ENCODE peak calls at places on chromosomes 6 and 20, in six cellular contexts. L is central memory CD4-positive, alpha-beta T cell; B is RWPE1; S is lung; F is T-helper 2 cell; C is activated T-cell treated with anti-CD3 and anti-CD28 coated beads, Interleukin-2, amount 50 U/mL, for 72 hours. O is an unnamed sample.

GRCh38 chr6:71289802-71290175 is 1.2 kb downstream of the OGFRL1 start:
- DNase-seq in B (no peak), L (no peak), F (no peak), C (no peak), S (no peak), O (no peak)

GRCh38 chr6:106360989-106361430 is 493 bp downstream of the CRYBG1 start:
- DNase-seq in C (peak), B (peak), L (peak), S (peak), F (peak), O (no peak)

GRCh38 chr20:51802170-51802745 is at the start of gene SALL4:
- DNase-seq in S (no peak), F (no peak), B (no peak), L (no peak), C (no peak), O (peak)

GRCh38 chr6:50905297-50905696 is 86.6 kb downstream of the TFAP2B start:
- DNase-seq in F (no peak), C (no peak), L (no peak), B (peak), S (no peak), O (no peak)

GRCh38 chr6:32298632-32299336 is 72.9 kb downstream of the TSBP1 start:
- DNase-seq in S (no peak), B (no peak), C (no peak), F (no peak), L (no peak), O (no peak)

GRCh38 chr20:46512943-46513844 is at the start of gene ZNF334:
- DNase-seq in F (peak), C (peak), S (peak), L (no peak), B (peak), O (peak)

GRCh38 chr6:3654898-3655297 is 96.6 kb downstream of the PXDC1 start:
- DNase-seq in B (no peak), S (no peak), F (no peak), L (no peak), C (no peak), O (peak)

GRCh38 chr6:129331450-129332138 is 378.4 kb downstream of the ARHGAP18 start:
- DNase-seq in L (no peak), S (no peak), C (no peak), B (no peak), F (no peak), O (no peak)

GRCh38 chr6:33343953-33344611 is 26.5 kb upstream of the ZBTB22 start:
- DNase-seq in F (peak), L (peak), B (no peak), C (peak), S (no peak), O (no peak)

GRCh38 chr20:35953411-35954199 is 697 bp downstream of the SCAND1 start:
- DNase-seq in B (peak), S (peak), F (peak), L (peak), C (peak), O (peak)

GRCh38 chr6:84309336-84309735 is 81.9 kb upstream of the CEP162 start:
- DNase-seq in F (no peak), L (no peak), C (no peak), B (no peak), S (no peak), O (no peak)

GRCh38 chr6:136149311-136149710 is 100.8 kb downstream of the MTFR2 start:
- DNase-seq in B (no peak), L (no peak), S (no peak), F (no peak), C (no peak), O (no peak)

GRCh38 chr6:17281497-17282481 is 628 bp downstream of the RBM24 start:
- DNase-seq in L (no peak), C (peak), B (no peak), F (peak), S (no peak), O (peak)

GRCh38 chr20:62208805-62209755 is 11.0 kb downstream of the HRH3 start:
- DNase-seq in S (no peak), C (no peak), F (no peak), L (no peak), B (peak), O (peak)

GRCh38 chr20:17969884-17970409 is 1.1 kb downstream of the MGME1 start:
- DNase-seq in L (peak), C (peak), B (peak), S (peak), F (peak), O (no peak)

GRCh38 chr6:98894810-98895209 is 52.9 kb downstream of the FBXL4 start:
- DNase-seq in S (no peak), C (no peak), L (no peak), F (no peak), B (no peak), O (no peak)

GRCh38 chr6:125491860-125492617 is 190.3 kb upstream of the HDDC2 start:
- DNase-seq in L (no peak), F (no peak), S (no peak), C (no peak), B (no peak), O (no peak)

GRCh38 chr20:50313223-50313820 is 122.7 kb downstream of the CEBPB start:
- DNase-seq in S (no peak), L (no peak), C (no peak), F (no peak), B (peak), O (no peak)

GRCh38 chr6:6890400-6890858 is 217.3 kb upstream of the RREB1 start:
- DNase-seq in S (no peak), B (no peak), L (no peak), C (no peak), F (no peak), O (peak)

GRCh38 chr20:52047811-52048302 is 143.7 kb downstream of the ZFP64 start:
- DNase-seq in B (no peak), F (peak), L (peak), S (no peak), C (peak), O (no peak)

GRCh38 chr6:88165877-88166492 is at the start of gene CNR1:
- DNase-seq in F (peak), C (peak), B (peak), L (no peak), S (peak), O (no peak)

GRCh38 chr20:20831794-20832193 is 119.3 kb upstream of the RALGAPA2 start:
- DNase-seq in F (no peak), C (no peak), L (no peak), S (no peak), B (no peak), O (no peak)

GRCh38 chr6:53565886-53566285 is 21.0 kb upstream of the GCLC start:
- DNase-seq in B (no peak), L (no peak), F (no peak), C (no peak), S (no peak), O (no peak)

GRCh38 chr6:40308533-40309306 is 278.4 kb downstream of the LRFN2 start:
- DNase-seq in L (no peak), S (peak), C (peak), B (peak), F (peak), O (peak)

GRCh38 chr20:6245436-6245835 is 122.6 kb upstream of the FERMT1 start:
- DNase-seq in F (no peak), C (no peak), L (no peak), B (no peak), S (no peak), O (no peak)

GRCh38 chr6:108274546-108274945 is 13.7 kb upstream of the SNX3 start:
- DNase-seq in B (no peak), L (no peak), C (no peak), S (no peak), F (no peak), O (no peak)

GRCh38 chr6:106799008-106799952 is 169.9 kb downstream of the QRSL1 start:
- DNase-seq in S (no peak), C (no peak), F (peak), L (no peak), B (peak), O (no peak)

GRCh38 chr6:140663772-140664171 is 1289.3 kb upstream of the CITED2 start:
- DNase-seq in B (no peak), F (no peak), L (no peak), S (no peak), C (no peak), O (no peak)

GRCh38 chr20:34753706-34754461 is 49.7 kb downstream of the TP53INP2 start:
- DNase-seq in L (no peak), B (no peak), C (no peak), S (no peak), F (no peak), O (no peak)

GRCh38 chr20:62044671-62045070 is 21.0 kb downstream of the TAF4 start:
- DNase-seq in S (no peak), L (no peak), C (no peak), F (no peak), B (no peak), O (no peak)

GRCh38 chr6:151056230-151056907 is 183.4 kb upstream of the AKAP12 start:
- DNase-seq in C (no peak), S (no peak), L (no peak), B (no peak), F (no peak), O (no peak)